ENCODE peak calls at places on chromosome 5, in four cellular contexts. One of them, this sample, is unnamed.
A peak's percentile ranks its signal among the peaks of the same experiment; 100 is the strongest.

GRCh38 chr5:39523821-39524220 is 99.0 kb upstream of the DAB2 start:
- DNase-seq in A673: no peak
- DNase-seq in foreskin fibroblast: peak; percentile 62
- DNase-seq in GM12864: no peak
- DNase-seq in this sample: no peak

GRCh38 chr5:60604771-60605170 is 95.2 kb downstream of the DEPDC1B start:
- DNase-seq in A673: peak; percentile 15
- DNase-seq in foreskin fibroblast: no peak
- DNase-seq in GM12864: no peak
- DNase-seq in this sample: no peak

GRCh38 chr5:136205061-136205702 is 12.2 kb upstream of the SMIM32 start:
- DNase-seq in A673: no peak
- DNase-seq in foreskin fibroblast: no peak
- DNase-seq in GM12864: no peak
- DNase-seq in this sample: no peak

GRCh38 chr5:146130440-146131045 is 25.2 kb upstream of the PLAC8L1 start:
- DNase-seq in A673: peak; percentile 55
- DNase-seq in foreskin fibroblast: peak; percentile 4
- DNase-seq in GM12864: peak; percentile 5
- DNase-seq in this sample: no peak

GRCh38 chr5:150595466-150596031 is 44.9 kb upstream of the SYNPO start:
- DNase-seq in A673: no peak
- DNase-seq in foreskin fibroblast: no peak
- DNase-seq in GM12864: no peak
- DNase-seq in this sample: no peak

GRCh38 chr5:119022017-119022745 is 33.8 kb upstream of the DTWD2 start:
- DNase-seq in A673: peak; percentile 58
- DNase-seq in foreskin fibroblast: peak; percentile 16
- DNase-seq in GM12864: no peak
- DNase-seq in this sample: peak; percentile 54

GRCh38 chr5:128287740-128288139 is 204.2 kb downstream of the SLC12A2 start:
- DNase-seq in A673: no peak
- DNase-seq in foreskin fibroblast: no peak
- DNase-seq in GM12864: no peak
- DNase-seq in this sample: no peak

GRCh38 chr5:128536861-128537305 is 1.2 kb downstream of the FBN2 start:
- DNase-seq in A673: no peak
- DNase-seq in foreskin fibroblast: peak; percentile 40
- DNase-seq in GM12864: no peak
- DNase-seq in this sample: no peak

GRCh38 chr5:10264569-10264968 is 14.5 kb downstream of the CCT5 start:
- DNase-seq in A673: no peak
- DNase-seq in foreskin fibroblast: peak; percentile 14
- DNase-seq in GM12864: no peak
- DNase-seq in this sample: no peak

GRCh38 chr5:74424162-74424868 is 216.2 kb downstream of the ENC1 start:
- DNase-seq in A673: no peak
- DNase-seq in foreskin fibroblast: peak; percentile 16
- DNase-seq in GM12864: no peak
- DNase-seq in this sample: no peak

GRCh38 chr5:56039985-56040384 is 45.2 kb upstream of the IL6ST start:
- DNase-seq in A673: no peak
- DNase-seq in foreskin fibroblast: no peak
- DNase-seq in GM12864: no peak
- DNase-seq in this sample: no peak

GRCh38 chr5:116137544-116138378 is 52.9 kb downstream of the COMMD10 start:
- DNase-seq in A673: peak; percentile 70
- DNase-seq in foreskin fibroblast: peak; percentile 12
- DNase-seq in GM12864: peak; percentile 16
- DNase-seq in this sample: peak; percentile 25

GRCh38 chr5:127447822-127448221 is 69.6 kb upstream of the PRRC1 start:
- DNase-seq in A673: no peak
- DNase-seq in foreskin fibroblast: peak; percentile 18
- DNase-seq in GM12864: no peak
- DNase-seq in this sample: no peak

GRCh38 chr5:36017004-36017403 is 25.8 kb upstream of the UGT3A1 start:
- DNase-seq in A673: no peak
- DNase-seq in foreskin fibroblast: no peak
- DNase-seq in GM12864: no peak
- DNase-seq in this sample: no peak

GRCh38 chr5:177553671-177554429 is 513 bp downstream of the FAM193B start:
- DNase-seq in A673: peak; percentile 18
- DNase-seq in foreskin fibroblast: no peak
- DNase-seq in GM12864: no peak
- DNase-seq in this sample: peak; percentile 81

GRCh38 chr5:170046221-170046620 is 59.5 kb upstream of the FOXI1 start:
- DNase-seq in A673: no peak
- DNase-seq in foreskin fibroblast: no peak
- DNase-seq in GM12864: no peak
- DNase-seq in this sample: no peak

GRCh38 chr5:36272136-36272665 is 29.5 kb downstream of the RANBP3L start:
- DNase-seq in A673: no peak
- DNase-seq in foreskin fibroblast: no peak
- DNase-seq in GM12864: no peak
- DNase-seq in this sample: no peak

GRCh38 chr5:144309265-144309664 is 138.6 kb downstream of the KCTD16 start:
- DNase-seq in A673: no peak
- DNase-seq in foreskin fibroblast: no peak
- DNase-seq in GM12864: no peak
- DNase-seq in this sample: no peak

GRCh38 chr5:55440188-55440646 is 94.5 kb downstream of the PLPP1 start:
- DNase-seq in A673: peak; percentile 39
- DNase-seq in foreskin fibroblast: peak; percentile 78
- DNase-seq in GM12864: no peak
- DNase-seq in this sample: peak; percentile 13

GRCh38 chr5:56460681-56461191 is 227.6 kb upstream of the ANKRD55 start:
- DNase-seq in A673: no peak
- DNase-seq in foreskin fibroblast: no peak
- DNase-seq in GM12864: no peak
- DNase-seq in this sample: no peak

GRCh38 chr5:80343067-80343466 is 23.3 kb downstream of the SPZ1 start:
- DNase-seq in A673: no peak
- DNase-seq in foreskin fibroblast: no peak
- DNase-seq in GM12864: no peak
- DNase-seq in this sample: no peak

GRCh38 chr5:176629853-176630680 is at the start of the genes EIF4E1B and SNCB:
- DNase-seq in A673: peak; percentile 58
- DNase-seq in foreskin fibroblast: peak; percentile 52
- DNase-seq in GM12864: no peak
- DNase-seq in this sample: peak; percentile 86

GRCh38 chr5:151631941-151632340 is 40.8 kb upstream of the FAT2 start:
- DNase-seq in A673: no peak
- DNase-seq in foreskin fibroblast: no peak
- DNase-seq in GM12864: no peak
- DNase-seq in this sample: no peak

GRCh38 chr5:176740702-176741565 is 69.4 kb upstream of the UNC5A start:
- DNase-seq in A673: no peak
- DNase-seq in foreskin fibroblast: no peak
- DNase-seq in GM12864: no peak
- DNase-seq in this sample: no peak

GRCh38 chr5:109186759-109187158 is 223.0 kb downstream of the PJA2 start:
- DNase-seq in A673: no peak
- DNase-seq in foreskin fibroblast: no peak
- DNase-seq in GM12864: no peak
- DNase-seq in this sample: no peak

GRCh38 chr5:91390268-91390667 is 7.2 kb upstream of the ARRDC3 start:
- DNase-seq in A673: no peak
- DNase-seq in foreskin fibroblast: no peak
- DNase-seq in GM12864: no peak
- DNase-seq in this sample: no peak

GRCh38 chr5:43066231-43066798 is 26.2 kb upstream of the ANXA2R start:
- DNase-seq in A673: peak; percentile 83
- DNase-seq in foreskin fibroblast: peak; percentile 50
- DNase-seq in GM12864: no peak
- DNase-seq in this sample: peak; percentile 58

GRCh38 chr5:147479431-147479830 is 30.4 kb downstream of the DPYSL3 start:
- DNase-seq in A673: peak; percentile 25
- DNase-seq in foreskin fibroblast: no peak
- DNase-seq in GM12864: no peak
- DNase-seq in this sample: no peak

GRCh38 chr5:95080026-95080425 is 204.9 kb downstream of the MCTP1 start:
- DNase-seq in A673: no peak
- DNase-seq in foreskin fibroblast: no peak
- DNase-seq in GM12864: no peak
- DNase-seq in this sample: no peak

GRCh38 chr5:180040287-180041214 is 31.0 kb downstream of the RNF130 start:
- DNase-seq in A673: no peak
- DNase-seq in foreskin fibroblast: no peak
- DNase-seq in GM12864: no peak
- DNase-seq in this sample: no peak

GRCh38 chr5:66554211-66554610 is 42.0 kb upstream of the MAST4 start:
- DNase-seq in A673: no peak
- DNase-seq in foreskin fibroblast: no peak
- DNase-seq in GM12864: peak; percentile 64
- DNase-seq in this sample: peak; percentile 52

GRCh38 chr5:14581891-14582796 is 552 bp downstream of the OTULINL start:
- DNase-seq in A673: peak; percentile 42
- DNase-seq in foreskin fibroblast: no peak
- DNase-seq in GM12864: no peak
- DNase-seq in this sample: peak; percentile 66

GRCh38 chr5:59586811-59587340 is 306.6 kb downstream of the PDE4D start:
- DNase-seq in A673: no peak
- DNase-seq in foreskin fibroblast: no peak
- DNase-seq in GM12864: no peak
- DNase-seq in this sample: no peak

GRCh38 chr5:56269216-56269927 is 36.2 kb upstream of the ANKRD55 start:
- DNase-seq in A673: peak; percentile 54
- DNase-seq in foreskin fibroblast: peak; percentile 48
- DNase-seq in GM12864: peak; percentile 18
- DNase-seq in this sample: peak; percentile 67

GRCh38 chr5:105924366-105924765 is 1746.4 kb downstream of the EFNA5 start:
- DNase-seq in A673: no peak
- DNase-seq in foreskin fibroblast: peak; percentile 64
- DNase-seq in GM12864: no peak
- DNase-seq in this sample: no peak

DNA sequence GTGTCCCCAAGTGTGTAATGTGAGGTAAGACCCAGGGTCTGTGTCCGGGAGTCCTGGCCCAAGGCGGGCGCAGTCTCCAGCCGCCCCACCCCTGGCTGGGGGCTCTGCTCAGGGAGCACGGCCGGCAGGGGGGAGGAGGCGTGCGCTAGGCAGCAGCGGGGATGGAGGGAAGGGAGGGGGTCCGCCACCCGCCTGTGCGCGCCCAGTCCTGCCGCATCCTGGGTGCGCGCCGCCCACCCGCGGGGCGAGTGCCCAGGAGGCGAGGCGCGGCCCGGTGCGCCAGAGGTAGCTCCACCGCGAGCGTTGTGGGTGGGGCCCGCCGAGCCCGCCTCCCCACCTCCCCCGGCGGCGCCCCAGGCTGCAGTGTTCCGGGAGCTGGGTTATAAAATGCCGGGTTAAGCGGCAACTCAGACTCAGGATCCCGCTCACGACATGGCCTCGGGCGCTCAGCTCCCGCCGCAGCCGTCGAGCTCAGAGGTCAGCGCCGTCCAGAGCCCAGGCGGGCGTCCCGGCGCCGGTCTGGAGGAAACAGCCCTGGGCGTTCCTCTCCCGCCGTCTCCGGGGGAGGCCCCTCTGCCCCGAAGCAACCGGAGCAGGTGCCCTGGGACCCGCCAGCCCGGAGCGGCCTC is at the start of gene CCNI2:
- DNase-seq in A673: no peak
- DNase-seq in foreskin fibroblast: no peak
- DNase-seq in GM12864: no peak
- DNase-seq in this sample: peak; percentile 84
- TF ChIP-seq CTCF in A673: no peak
- TF ChIP-seq CTCF in foreskin fibroblast: no peak
- TF ChIP-seq CTCF in GM12864: peak; percentile 48
- TF ChIP-seq CTCF in this sample: peak; percentile 21

DNA sequence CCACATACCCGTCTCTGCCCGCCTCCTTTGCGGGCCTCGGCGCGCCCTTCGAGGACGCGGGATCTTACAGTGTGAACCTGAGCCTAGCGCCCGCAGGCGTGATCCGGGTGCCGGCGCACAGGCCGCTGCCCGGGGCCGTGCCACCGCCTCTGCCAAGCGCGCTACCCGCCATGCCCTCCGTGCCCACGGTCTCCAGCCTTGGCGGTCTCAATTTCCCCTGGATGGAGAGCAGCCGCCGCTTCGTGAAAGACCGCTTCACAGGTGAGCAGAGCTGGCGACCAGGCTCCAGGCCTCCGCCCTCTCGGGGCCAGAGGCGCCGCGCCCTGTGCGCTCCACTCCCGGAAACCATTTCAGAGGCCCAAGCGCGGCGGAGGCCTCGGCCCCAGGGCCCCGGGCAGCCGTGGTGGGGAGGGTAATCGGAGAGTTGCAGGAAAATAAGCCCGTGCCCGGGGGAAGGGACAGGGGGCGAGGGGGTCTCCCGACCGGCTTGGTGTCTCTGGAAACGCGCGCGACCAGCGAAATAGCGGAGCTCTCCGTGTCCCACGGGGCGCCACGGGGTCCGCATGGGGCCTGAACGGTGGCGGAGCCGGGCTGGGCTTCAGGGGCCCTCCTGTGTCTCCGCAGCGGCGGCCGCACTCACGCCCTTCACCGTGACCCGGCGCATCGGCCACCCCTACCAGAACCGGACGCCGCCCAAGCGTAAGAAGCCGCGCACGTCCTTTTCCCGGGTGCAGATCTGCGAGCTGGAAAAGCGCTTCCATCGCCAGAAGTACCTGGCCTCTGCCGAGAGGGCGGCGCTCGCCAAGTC is 682 bp downstream of the TLX3 start:
- DNase-seq in A673: no peak
- DNase-seq in foreskin fibroblast: no peak
- DNase-seq in GM12864: no peak
- DNase-seq in this sample: peak; percentile 55
- TF ChIP-seq CTCF in A673: no peak
- TF ChIP-seq CTCF in foreskin fibroblast: no peak
- TF ChIP-seq CTCF in GM12864: peak; percentile 29
- TF ChIP-seq CTCF in this sample: peak; percentile 16

GRCh38 chr5:44318883-44319282 is 70.3 kb downstream of the FGF10 start:
- DNase-seq in A673: no peak
- DNase-seq in foreskin fibroblast: no peak
- DNase-seq in GM12864: no peak
- DNase-seq in this sample: no peak
- TF ChIP-seq CTCF in A673: no peak
- TF ChIP-seq CTCF in foreskin fibroblast: no peak
- TF ChIP-seq CTCF in GM12864: no peak
- TF ChIP-seq CTCF in this sample: no peak

GRCh38 chr5:96254980-96255681 is 177.9 kb downstream of the PCSK1 start:
- DNase-seq in A673: peak; percentile 60
- DNase-seq in foreskin fibroblast: peak; percentile 88
- DNase-seq in GM12864: no peak
- DNase-seq in this sample: no peak
- TF ChIP-seq CTCF in A673: no peak
- TF ChIP-seq CTCF in foreskin fibroblast: no peak
- TF ChIP-seq CTCF in GM12864: no peak
- TF ChIP-seq CTCF in this sample: no peak

DNA sequence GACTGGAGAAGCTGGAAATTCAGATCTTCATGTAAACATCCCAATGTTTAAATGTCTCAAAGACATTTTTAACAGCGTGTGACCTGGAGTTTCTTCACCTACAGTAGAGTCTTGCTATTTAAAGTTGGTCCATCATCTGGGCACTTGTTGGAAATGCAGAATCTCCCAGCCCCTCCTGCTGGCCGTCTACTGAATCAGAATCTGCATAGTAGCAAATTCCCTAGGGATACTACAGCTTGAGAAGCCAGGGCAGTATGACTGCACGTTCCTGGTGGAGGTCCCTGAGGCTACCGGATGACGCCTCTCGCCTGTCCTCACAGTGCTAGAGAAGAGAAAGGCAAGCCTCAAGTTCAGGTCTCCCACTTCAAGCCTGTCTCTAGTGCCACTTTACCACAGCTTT is 15.7 kb downstream of the SAP30L start:
- DNase-seq in A673: peak; percentile 56
- DNase-seq in foreskin fibroblast: no peak
- DNase-seq in GM12864: no peak
- DNase-seq in this sample: no peak
- TF ChIP-seq CTCF in A673: peak; percentile 20
- TF ChIP-seq CTCF in foreskin fibroblast: peak; percentile 22
- TF ChIP-seq CTCF in GM12864: no peak
- TF ChIP-seq CTCF in this sample: no peak